ENCODE peak calls at places on chromosomes 12 and 14, in nine cellular contexts. E is stimulated activated CD8-positive, alpha-beta memory T cell treated with anti-CD3 and anti-CD28 coated beads, Interleukin-12 subunit alpha, Interleukin-12 subunit beta, amount 100 ng/mL, for 4 hours; A is activated CD4-positive, alpha-beta T cell treated with anti-CD3 and anti-CD28 coated beads for 48 hours; R is NK-92 treated with Interleukin-12 subunit alpha and Interleukin-12 subunit beta, amount 100 ng/mL, for 24 hours; H is KG1; P is HT-29; S is RPMI7951; X is stimulated activated CD4-positive, alpha-beta T cell treated with anti-CD3 and anti-CD28 coated beads, Interleukin-15, amount 100 ng/mL, for 48 hours; U is non-pigmented ciliary epithelial cell. D is an unnamed sample.

GRCh38 chr14:36167431-36167830 is 9.1 kb downstream of the PTCSC3 start:
- DNase-seq in U (no peak), R (no peak), E (no peak), X (no peak), P (no peak), A (no peak), S (no peak), H (no peak), D (no peak)

GRCh38 chr14:104441275-104442106 is 138.1 kb upstream of the C14orf180 start:
- DNase-seq in P (no peak), X (no peak), S (no peak), A (no peak), H (no peak), U (no peak), E (no peak), R (no peak), D (no peak)

GRCh38 chr12:92771011-92771410 is 68.2 kb downstream of the PLEKHG7 start:
- DNase-seq in A (no peak), X (no peak), R (no peak), H (no peak), E (no peak), S (no peak), U (no peak), P (no peak), D (no peak)

GRCh38 chr12:103928736-103929050 is 1.5 kb upstream of the HSP90B1 start:
- DNase-seq in H (peak; percentile 73), E (peak; percentile 10), U (no peak), A (peak; percentile 68), S (no peak), R (no peak), P (no peak), X (peak; percentile 40), D (no peak)

GRCh38 chr12:116874324-116874995 is 6.8 kb downstream of the HRK start:
- DNase-seq in P (no peak), A (no peak), X (no peak), U (no peak), E (no peak), S (no peak), H (no peak), R (no peak), D (no peak)

GRCh38 chr14:43786066-43786762 is 720.9 kb downstream of the FSCB start:
- DNase-seq in X (no peak), A (no peak), H (no peak), U (no peak), E (no peak), S (no peak), P (no peak), R (no peak), D (no peak)

GRCh38 chr14:104580961-104581360 is 1.4 kb downstream of the C14orf180 start:
- DNase-seq in R (no peak), E (no peak), H (no peak), A (no peak), X (no peak), P (peak; percentile 59), U (no peak), S (peak; percentile 47), D (no peak)

GRCh38 chr12:52235822-52236291 is 2.8 kb downstream of the KRT7 start:
- DNase-seq in E (no peak), R (no peak), X (no peak), H (no peak), U (no peak), P (peak; percentile 85), S (no peak), A (no peak), D (no peak)

GRCh38 chr12:106145539-106146447 is 7.0 kb upstream of the NUAK1 start:
- DNase-seq in S (no peak), H (no peak), A (no peak), X (no peak), U (no peak), P (no peak), E (no peak), R (no peak), D (no peak)

GRCh38 chr12:1776139-1776975 is 44.0 kb upstream of the LRTM2 start:
- DNase-seq in S (peak; percentile 92), X (no peak), E (no peak), H (no peak), U (peak; percentile 63), A (no peak), P (no peak), R (no peak), D (peak; percentile 39)

D was measured in MG63.